ENCODE peak calls at places on chromosomes 1 and 21, in six cellular contexts. H, Z, T, C, N and W are unnamed samples.

GRCh38 chr1:26771643-26772321 is 16.0 kb upstream of the PIGV start:
- DNase-seq in Z (peak), T (peak), H (no peak), N (no peak), C (peak), W (no peak)

GRCh38 chr1:242569867-242570266 is 45.4 kb upstream of the PLD5 start:
- DNase-seq in T (no peak), H (no peak), Z (no peak), C (no peak), N (no peak), W (no peak)

GRCh38 chr21:33428669-33429068 is 25.5 kb downstream of the IFNGR2 start:
- DNase-seq in Z (no peak), H (no peak), N (no peak), T (no peak), C (no peak), W (no peak)

GRCh38 chr1:198605426-198605825 is 33.4 kb upstream of the PTPRC start:
- DNase-seq in N (no peak), T (no peak), H (no peak), C (no peak), Z (no peak), W (no peak)

GRCh38 chr1:37415611-37416244 is 58.7 kb upstream of the ZC3H12A start:
- DNase-seq in Z (no peak), C (no peak), H (peak), N (no peak), T (no peak), W (no peak)

GRCh38 chr1:184443624-184444023 is 56.8 kb downstream of the C1orf21 start:
- DNase-seq in Z (no peak), T (no peak), H (no peak), N (no peak), C (no peak), W (no peak)

GRCh38 chr1:53274026-53274425 is 35.7 kb upstream of the MAGOH start:
- DNase-seq in Z (no peak), C (no peak), N (no peak), T (no peak), H (no peak), W (no peak)

GRCh38 chr1:53148123-53148522 is 5.7 kb upstream of the SLC1A7 start:
- DNase-seq in Z (no peak), C (no peak), T (no peak), N (no peak), H (no peak), W (no peak)

GRCh38 chr1:186983327-186983726 is 154.6 kb downstream of the PLA2G4A start:
- DNase-seq in Z (no peak), C (peak), N (peak), H (no peak), T (no peak), W (no peak)

GRCh38 chr1:145963218-145964019 is 956 bp downstream of the ANKRD34A start:
- DNase-seq in Z (no peak), T (no peak), H (no peak), C (no peak), N (no peak), W (no peak)

GRCh38 chr1:158998781-158999161 is 10.9 kb upstream of the IFI16 start:
- DNase-seq in T (peak), H (peak), Z (peak), N (peak), C (peak), W (peak)

GRCh38 chr1:181469829-181470228 is 13.5 kb upstream of the CACNA1E start:
- DNase-seq in N (no peak), C (peak), H (no peak), T (no peak), Z (no peak), W (no peak)

GRCh38 chr1:181352695-181353094 is 130.6 kb upstream of the CACNA1E start:
- DNase-seq in T (no peak), H (no peak), Z (no peak), C (no peak), N (no peak), W (no peak)

GRCh38 chr1:88980918-88981317 is 11.5 kb downstream of the KYAT3 start:
- DNase-seq in C (no peak), H (no peak), Z (no peak), N (no peak), T (no peak), W (no peak)

GRCh38 chr1:166730299-166730888 is 108.9 kb upstream of the POGK start:
- DNase-seq in Z (no peak), N (no peak), H (no peak), C (no peak), T (no peak), W (no peak)

GRCh38 chr1:62093261-62093660 is 101.4 kb upstream of the L1TD1 start:
- DNase-seq in C (no peak), N (no peak), H (no peak), T (no peak), Z (no peak), W (no peak)

GRCh38 chr1:12177999-12178441 is 11.2 kb downstream of the TNFRSF1B start:
- DNase-seq in C (no peak), N (peak), H (no peak), T (no peak), Z (peak), W (no peak)

GRCh38 chr1:28112388-28113311 is 24.2 kb upstream of the EYA3 start:
- DNase-seq in C (no peak), H (no peak), Z (peak), T (no peak), N (peak), W (no peak)

GRCh38 chr1:248243204-248243603 is 12.0 kb downstream of the OR2M4 start:
- DNase-seq in C (no peak), N (no peak), T (peak), H (peak), Z (no peak), W (peak)

GRCh38 chr1:233326319-233326994 is 1.1 kb upstream of the MAP3K21 start:
- DNase-seq in N (no peak), Z (no peak), T (no peak), H (no peak), C (peak), W (no peak)

GRCh38 chr1:234933031-234933430 is 195.6 kb downstream of the TOMM20 start:
- DNase-seq in C (no peak), T (no peak), Z (no peak), N (no peak), H (no peak), W (no peak)

GRCh38 chr1:7565099-7565750 is 205.9 kb upstream of the VAMP3 start:
- DNase-seq in H (no peak), C (no peak), Z (no peak), T (no peak), N (no peak), W (no peak)

GRCh38 chr1:234771642-234772344 is 161.8 kb upstream of the IRF2BP2 start:
- DNase-seq in H (no peak), T (no peak), N (no peak), C (no peak), Z (no peak), W (peak)

GRCh38 chr21:29892379-29892778 is 47.4 kb downstream of the GRIK1 start:
- DNase-seq in C (no peak), T (no peak), Z (no peak), H (no peak), N (no peak), W (no peak)

GRCh38 chr1:174700775-174701174 is 253.0 kb downstream of the GPR52 start:
- DNase-seq in Z (no peak), T (no peak), H (no peak), C (no peak), N (no peak), W (no peak)

GRCh38 chr1:178055093-178055492 is 38.8 kb upstream of the RASAL2 start:
- DNase-seq in T (peak), Z (peak), H (peak), C (no peak), N (peak), W (no peak)

GRCh38 chr1:174626031-174627020 is 178.6 kb downstream of the GPR52 start:
- DNase-seq in H (no peak), N (no peak), C (no peak), Z (no peak), T (no peak), W (no peak)

GRCh38 chr1:205907794-205908193 is 35.5 kb downstream of the SLC26A9 start:
- DNase-seq in N (no peak), C (no peak), Z (no peak), T (no peak), H (no peak), W (no peak)

GRCh38 chr1:245516178-245516829 is 361.5 kb downstream of the KIF26B start:
- DNase-seq in C (no peak), N (no peak), H (no peak), T (no peak), Z (no peak), W (peak)

GRCh38 chr1:118479351-118479750 is 294.3 kb upstream of the SPAG17 start:
- DNase-seq in N (no peak), T (no peak), Z (no peak), H (no peak), C (no peak), W (no peak)

DNA sequence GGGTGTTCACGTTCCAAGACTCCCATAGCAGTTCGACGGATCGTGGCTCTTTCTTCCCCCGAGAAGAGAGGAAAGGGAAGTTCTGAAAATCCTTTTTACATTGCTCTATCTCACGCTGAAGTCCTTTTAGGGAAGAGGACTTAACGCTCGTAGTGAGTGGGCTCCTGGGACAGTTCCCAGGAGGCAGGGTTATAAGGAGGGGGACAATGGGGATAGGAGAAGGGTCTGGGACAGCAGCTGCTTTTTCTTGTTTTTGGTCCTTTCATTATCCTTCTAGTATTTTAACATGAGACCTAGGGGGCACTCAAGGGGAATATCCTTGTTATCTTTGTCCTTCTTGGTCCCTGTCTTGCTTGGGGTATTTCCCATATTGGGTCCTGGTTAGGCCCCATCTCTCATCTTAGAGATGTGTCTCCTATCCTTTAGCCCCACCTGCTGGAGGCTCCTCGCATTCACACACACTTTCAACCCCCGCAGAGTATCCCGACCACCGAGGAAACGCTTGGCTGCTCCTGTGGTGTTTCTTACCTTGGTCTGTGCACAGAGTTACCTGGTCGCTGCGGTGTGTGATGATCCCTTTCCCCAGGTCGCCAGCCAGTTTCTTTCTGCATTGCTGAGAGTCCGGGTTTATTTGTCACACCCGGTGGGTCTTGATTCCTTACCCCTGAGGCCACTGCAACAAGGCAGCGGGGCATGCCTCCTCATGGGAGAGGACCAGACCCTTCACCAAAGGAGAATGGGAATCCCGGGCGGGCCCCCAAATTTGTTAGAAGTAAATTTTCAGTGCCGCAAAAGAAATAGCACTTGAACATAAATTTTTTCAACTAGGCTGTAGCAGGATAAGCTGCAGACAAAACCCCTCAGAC is 29.7 kb downstream of the SCCPDH start:
- DNase-seq in Z (peak), C (peak), H (peak), N (peak), T (peak), W (peak)
- TF ChIP-seq CTCF in Z (peak), C (peak), H (peak), N (peak), T (peak), W (peak)

GRCh38 chr1:226444901-226445300 is 37.0 kb upstream of the PARP1 start:
- DNase-seq in H (no peak), N (peak), T (no peak), C (no peak), Z (no peak), W (peak)
- TF ChIP-seq CTCF in H (no peak), N (no peak), T (no peak), C (no peak), Z (no peak), W (peak)

GRCh38 chr1:173478099-173478555 is 992 bp downstream of the PRDX6 start:
- DNase-seq in Z (peak), C (peak), H (peak), T (no peak), N (peak), W (peak)

GRCh38 chr1:173475564-173476196 is 1.5 kb upstream of the PRDX6 start:
- DNase-seq in N (peak), T (no peak), Z (no peak), C (no peak), H (no peak), W (no peak)

GRCh38 chr1:173477286-173478098 is at the start of gene PRDX6:
- DNase-seq in N (peak), H (peak), Z (peak), T (no peak), C (peak), W (no peak)

GRCh38 chr1:173476197-173476663 is 905 bp upstream of the PRDX6 start:
- DNase-seq in H (no peak), T (no peak), C (no peak), Z (no peak), N (no peak), W (no peak)

GRCh38 chr1:173476664-173477285 is 360 bp upstream of the PRDX6 start:
- DNase-seq in H (peak), N (peak), T (no peak), Z (peak), C (peak), W (peak)
- TF ChIP-seq CTCF in H (peak), N (no peak), T (no peak), Z (peak), C (no peak), W (peak)

DNA sequence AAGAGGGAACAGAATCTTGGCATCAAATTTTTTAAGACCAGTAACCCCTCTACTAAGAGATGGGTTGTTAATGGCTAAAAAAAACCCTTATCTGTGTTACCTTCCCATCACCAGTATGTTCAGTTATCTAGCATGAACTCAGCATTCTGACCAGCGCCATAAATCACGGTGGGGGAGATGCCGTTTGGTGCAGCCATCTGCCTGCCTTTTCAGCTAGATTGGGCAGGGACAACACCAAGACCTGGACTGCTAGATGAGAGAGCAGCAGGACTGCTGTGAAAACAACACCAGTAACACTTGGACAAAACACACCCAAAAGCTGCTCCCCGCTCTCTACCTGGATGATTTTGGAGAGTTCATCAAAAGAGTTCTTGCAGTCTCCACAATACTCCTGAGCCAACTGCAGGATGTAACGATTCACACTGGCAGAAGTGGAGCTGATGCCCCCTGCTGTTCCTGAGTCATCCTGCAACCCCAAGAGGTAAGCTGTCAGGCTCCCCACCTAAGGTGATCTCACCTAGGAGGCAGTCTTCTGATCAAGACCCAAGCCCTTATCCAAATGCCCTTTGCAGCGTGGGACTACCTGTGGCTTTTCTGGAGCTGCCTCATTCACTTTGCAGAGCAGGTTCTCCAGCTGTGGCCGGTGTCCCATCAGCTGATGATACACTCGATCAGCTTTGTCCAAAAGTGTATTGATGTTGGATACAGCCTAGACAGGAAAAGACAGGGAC is 96.5 kb downstream of the UBR4 start:
- DNase-seq in C (no peak), T (peak), N (peak), Z (no peak), H (peak), W (peak)
- TF ChIP-seq CTCF in C (no peak), T (peak), N (peak), Z (peak), H (peak), W (peak)

GRCh38 chr1:63870152-63870551 is 96.3 kb downstream of the ROR1 start:
- DNase-seq in H (no peak), C (no peak), N (no peak), T (no peak), Z (no peak), W (no peak)
- TF ChIP-seq CTCF in H (no peak), C (no peak), N (no peak), T (peak), Z (no peak), W (no peak)

DNA sequence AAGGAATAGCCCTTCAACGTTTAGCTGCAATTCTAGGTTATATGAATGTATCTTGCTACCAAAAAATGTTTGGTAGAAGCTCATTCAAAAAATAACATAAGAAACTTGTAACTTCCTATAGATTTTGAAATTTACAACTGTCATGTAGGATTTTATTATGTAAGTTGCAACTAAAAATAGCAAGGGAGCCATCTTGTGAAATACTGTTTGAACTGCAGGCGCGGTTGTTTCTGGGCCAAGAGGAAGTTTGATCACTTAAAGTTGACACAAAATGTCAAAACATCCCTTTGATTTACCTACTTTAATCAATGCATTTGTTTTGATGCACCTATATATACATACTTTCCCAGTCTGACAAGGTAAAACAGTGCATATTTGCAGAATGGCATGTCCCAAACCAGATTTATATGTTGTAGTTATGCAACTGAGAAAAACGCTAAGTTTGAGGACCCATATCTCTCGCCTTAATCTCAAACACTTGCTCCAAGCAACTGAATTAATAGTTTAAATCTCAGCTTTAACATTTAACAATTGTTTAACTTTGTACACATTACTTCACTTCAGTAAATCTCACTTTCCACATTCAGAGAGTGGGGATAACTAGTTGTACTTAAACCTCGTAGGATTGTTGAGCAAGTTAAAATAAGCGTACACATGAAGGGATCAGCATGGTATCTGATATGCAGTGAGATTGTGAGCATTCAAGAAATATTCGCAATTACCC is 63.9 kb downstream of the KCNK2 start:
- DNase-seq in H (no peak), C (no peak), Z (no peak), T (no peak), N (peak), W (peak)
- TF ChIP-seq CTCF in H (no peak), C (no peak), Z (no peak), T (peak), N (peak), W (peak)